ENCODE peak calls at places on chromosomes 1 and 21, in seven cellular contexts. One of them, this sample, is unnamed.

GRCh38 chr1:235047331-235047871 is 81.2 kb downstream of the TOMM20 start:
- DNase-seq in endothelial cell of umbilical vein: no peak
- DNase-seq in fibroblast of lung: no peak
- DNase-seq in A549: no peak
- DNase-seq in progenitor cell of endocrine pancreas: no peak
- DNase-seq in endothelial cell: no peak
- DNase-seq in heart left ventricle: no peak
- DNase-seq in this sample: no peak

GRCh38 chr1:184635347-184636155 is 119.1 kb downstream of the EDEM3 start:
- DNase-seq in endothelial cell of umbilical vein: no peak
- DNase-seq in fibroblast of lung: no peak
- DNase-seq in A549: no peak
- DNase-seq in progenitor cell of endocrine pancreas: no peak
- DNase-seq in endothelial cell: no peak
- DNase-seq in heart left ventricle: no peak
- DNase-seq in this sample: no peak

GRCh38 chr1:202834771-202835547 is 24.2 kb downstream of the PCAT6 start:
- DNase-seq in endothelial cell of umbilical vein: no peak
- DNase-seq in fibroblast of lung: no peak
- DNase-seq in A549: no peak
- DNase-seq in progenitor cell of endocrine pancreas: no peak
- DNase-seq in endothelial cell: no peak
- DNase-seq in heart left ventricle: no peak
- DNase-seq in this sample: no peak

GRCh38 chr1:200381256-200381980 is 28.4 kb downstream of the ZNF281 start:
- DNase-seq in endothelial cell of umbilical vein: no peak
- DNase-seq in fibroblast of lung: peak; percentile 36
- DNase-seq in A549: no peak
- DNase-seq in progenitor cell of endocrine pancreas: no peak
- DNase-seq in endothelial cell: no peak
- DNase-seq in heart left ventricle: no peak
- DNase-seq in this sample: no peak

GRCh38 chr21:33022828-33023573 is 2.7 kb upstream of the OLIG2 start:
- DNase-seq in endothelial cell of umbilical vein: no peak
- DNase-seq in fibroblast of lung: no peak
- DNase-seq in A549: no peak
- DNase-seq in progenitor cell of endocrine pancreas: no peak
- DNase-seq in endothelial cell: no peak
- DNase-seq in heart left ventricle: no peak
- DNase-seq in this sample: no peak

GRCh38 chr1:53688703-53689102 is 50.3 kb downstream of the GLIS1 start:
- DNase-seq in endothelial cell of umbilical vein: no peak
- DNase-seq in fibroblast of lung: no peak
- DNase-seq in A549: peak; percentile 7
- DNase-seq in progenitor cell of endocrine pancreas: no peak
- DNase-seq in endothelial cell: no peak
- DNase-seq in heart left ventricle: no peak
- DNase-seq in this sample: no peak

GRCh38 chr1:147812799-147813198 is 52.4 kb upstream of the GJA5 start:
- DNase-seq in endothelial cell of umbilical vein: no peak
- DNase-seq in fibroblast of lung: no peak
- DNase-seq in A549: no peak
- DNase-seq in progenitor cell of endocrine pancreas: no peak
- DNase-seq in endothelial cell: no peak
- DNase-seq in heart left ventricle: no peak
- DNase-seq in this sample: no peak

GRCh38 chr1:243712890-243713425 is 137.1 kb downstream of the AKT3 start:
- DNase-seq in endothelial cell of umbilical vein: peak; percentile 17
- DNase-seq in fibroblast of lung: peak; percentile 43
- DNase-seq in A549: peak; percentile 24
- DNase-seq in progenitor cell of endocrine pancreas: no peak
- DNase-seq in endothelial cell: no peak
- DNase-seq in heart left ventricle: no peak
- DNase-seq in this sample: no peak

GRCh38 chr1:202613571-202613970 is 96.7 kb downstream of the SYT2 start:
- DNase-seq in endothelial cell of umbilical vein: no peak
- DNase-seq in fibroblast of lung: no peak
- DNase-seq in A549: no peak
- DNase-seq in progenitor cell of endocrine pancreas: no peak
- DNase-seq in endothelial cell: no peak
- DNase-seq in heart left ventricle: no peak
- DNase-seq in this sample: no peak

GRCh38 chr1:28064064-28064463 is 24.3 kb downstream of the EYA3 start:
- DNase-seq in endothelial cell of umbilical vein: peak; percentile 72
- DNase-seq in fibroblast of lung: peak; percentile 52
- DNase-seq in A549: no peak
- DNase-seq in progenitor cell of endocrine pancreas: no peak
- DNase-seq in endothelial cell: no peak
- DNase-seq in heart left ventricle: no peak
- DNase-seq in this sample: no peak

GRCh38 chr21:41839387-41840000 is 39.6 kb downstream of the PRDM15 start:
- DNase-seq in endothelial cell of umbilical vein: no peak
- DNase-seq in fibroblast of lung: no peak
- DNase-seq in A549: no peak
- DNase-seq in progenitor cell of endocrine pancreas: no peak
- DNase-seq in endothelial cell: no peak
- DNase-seq in heart left ventricle: no peak
- DNase-seq in this sample: no peak

DNA sequence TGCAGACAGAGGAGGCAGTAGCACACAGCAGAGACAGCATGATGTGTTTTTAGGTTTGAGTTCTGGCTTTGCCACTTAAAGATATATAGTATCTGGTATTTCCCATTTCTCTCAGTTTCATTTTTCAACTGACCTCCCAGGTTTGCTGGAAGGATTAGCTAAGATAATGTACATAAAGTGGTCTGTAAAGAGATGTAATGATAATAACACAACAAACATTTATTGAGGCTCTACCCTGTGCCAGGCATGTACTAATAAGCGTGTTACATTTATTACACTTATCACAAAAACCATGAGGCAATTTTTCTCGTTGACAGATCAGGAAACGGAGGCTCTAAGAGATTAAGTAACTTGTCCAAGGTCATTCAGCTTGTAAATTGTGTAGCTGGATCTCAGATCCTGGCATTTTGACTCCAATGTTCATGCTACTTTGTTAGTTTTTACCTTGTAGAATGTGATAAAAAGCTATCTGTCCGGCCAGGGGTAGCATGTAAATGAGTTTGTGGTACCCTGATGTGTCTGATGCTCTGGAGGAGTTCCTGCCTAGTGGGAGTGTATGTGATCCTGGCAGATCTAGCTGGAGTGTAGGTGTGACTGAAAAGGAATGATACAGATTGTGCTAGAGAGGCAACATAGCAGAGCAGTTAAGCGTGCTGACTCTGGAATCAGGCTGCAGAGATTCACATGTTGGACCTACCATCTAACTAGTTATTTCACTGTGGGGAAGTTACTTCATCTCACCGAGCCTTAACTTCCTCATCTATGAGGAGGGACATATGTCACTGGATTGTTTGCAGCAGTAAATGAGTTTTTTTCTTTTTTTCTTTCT is 146.6 kb downstream of the VPS13D start:
- DNase-seq in endothelial cell of umbilical vein: peak; percentile 85
- DNase-seq in fibroblast of lung: no peak
- DNase-seq in A549: no peak
- DNase-seq in progenitor cell of endocrine pancreas: no peak
- DNase-seq in endothelial cell: no peak
- DNase-seq in heart left ventricle: no peak
- DNase-seq in this sample: no peak
- TF ChIP-seq CTCF in endothelial cell of umbilical vein: peak; percentile 8
- TF ChIP-seq CTCF in fibroblast of lung: no peak
- TF ChIP-seq CTCF in A549: no peak
- TF ChIP-seq CTCF in progenitor cell of endocrine pancreas: no peak
- TF ChIP-seq CTCF in endothelial cell: no peak
- TF ChIP-seq CTCF in heart left ventricle: no peak
- TF ChIP-seq CTCF in this sample: no peak

GRCh38 chr1:87673748-87674147 is 345.1 kb downstream of the LMO4 start:
- DNase-seq in endothelial cell of umbilical vein: no peak
- DNase-seq in fibroblast of lung: peak; percentile 11
- DNase-seq in A549: no peak
- DNase-seq in progenitor cell of endocrine pancreas: no peak
- DNase-seq in endothelial cell: no peak
- DNase-seq in heart left ventricle: no peak
- DNase-seq in this sample: no peak
- TF ChIP-seq CTCF in endothelial cell of umbilical vein: no peak
- TF ChIP-seq CTCF in fibroblast of lung: no peak
- TF ChIP-seq CTCF in A549: no peak
- TF ChIP-seq CTCF in progenitor cell of endocrine pancreas: peak; percentile 25
- TF ChIP-seq CTCF in endothelial cell: no peak
- TF ChIP-seq CTCF in heart left ventricle: no peak
- TF ChIP-seq CTCF in this sample: no peak

GRCh38 chr1:103948526-103948925 is 198.8 kb downstream of the AMY1C start:
- DNase-seq in endothelial cell of umbilical vein: no peak
- DNase-seq in fibroblast of lung: peak; percentile 14
- DNase-seq in A549: peak; percentile 11
- DNase-seq in progenitor cell of endocrine pancreas: no peak
- DNase-seq in endothelial cell: no peak
- DNase-seq in heart left ventricle: no peak
- DNase-seq in this sample: no peak

GRCh38 chr1:103958699-103959098 is 209.0 kb downstream of the AMY1C start:
- DNase-seq in endothelial cell of umbilical vein: no peak
- DNase-seq in fibroblast of lung: no peak
- DNase-seq in A549: no peak
- DNase-seq in progenitor cell of endocrine pancreas: no peak
- DNase-seq in endothelial cell: no peak
- DNase-seq in heart left ventricle: no peak
- DNase-seq in this sample: no peak

GRCh38 chr1:103949714-103950113 is 200.0 kb downstream of the AMY1C start:
- DNase-seq in endothelial cell of umbilical vein: no peak
- DNase-seq in fibroblast of lung: no peak
- DNase-seq in A549: no peak
- DNase-seq in progenitor cell of endocrine pancreas: no peak
- DNase-seq in endothelial cell: no peak
- DNase-seq in heart left ventricle: no peak
- DNase-seq in this sample: no peak

GRCh38 chr1:103953386-103953785 is 203.7 kb downstream of the AMY1C start:
- DNase-seq in endothelial cell of umbilical vein: no peak
- DNase-seq in fibroblast of lung: no peak
- DNase-seq in A549: no peak
- DNase-seq in progenitor cell of endocrine pancreas: no peak
- DNase-seq in endothelial cell: no peak
- DNase-seq in heart left ventricle: no peak
- DNase-seq in this sample: no peak
- TF ChIP-seq CTCF in endothelial cell of umbilical vein: no peak
- TF ChIP-seq CTCF in fibroblast of lung: no peak
- TF ChIP-seq CTCF in A549: no peak
- TF ChIP-seq CTCF in progenitor cell of endocrine pancreas: no peak
- TF ChIP-seq CTCF in endothelial cell: no peak
- TF ChIP-seq CTCF in heart left ventricle: no peak
- TF ChIP-seq CTCF in this sample: no peak

GRCh38 chr1:67146539-67146938 is 11.8 kb upstream of the C1orf141 start:
- DNase-seq in endothelial cell of umbilical vein: no peak
- DNase-seq in fibroblast of lung: no peak
- DNase-seq in A549: no peak
- DNase-seq in progenitor cell of endocrine pancreas: no peak
- DNase-seq in endothelial cell: no peak
- DNase-seq in heart left ventricle: no peak
- DNase-seq in this sample: no peak

GRCh38 chr1:67148516-67149178 is 13.9 kb upstream of the C1orf141 start:
- DNase-seq in endothelial cell of umbilical vein: no peak
- DNase-seq in fibroblast of lung: no peak
- DNase-seq in A549: no peak
- DNase-seq in progenitor cell of endocrine pancreas: no peak
- DNase-seq in endothelial cell: no peak
- DNase-seq in heart left ventricle: no peak
- DNase-seq in this sample: no peak

GRCh38 chr1:67146101-67146500 is 11.3 kb upstream of the C1orf141 start:
- DNase-seq in endothelial cell of umbilical vein: no peak
- DNase-seq in fibroblast of lung: no peak
- DNase-seq in A549: no peak
- DNase-seq in progenitor cell of endocrine pancreas: no peak
- DNase-seq in endothelial cell: no peak
- DNase-seq in heart left ventricle: no peak
- DNase-seq in this sample: no peak

GRCh38 chr1:67142931-67143330 is 8.2 kb upstream of the C1orf141 start:
- DNase-seq in endothelial cell of umbilical vein: no peak
- DNase-seq in fibroblast of lung: no peak
- DNase-seq in A549: no peak
- DNase-seq in progenitor cell of endocrine pancreas: no peak
- DNase-seq in endothelial cell: no peak
- DNase-seq in heart left ventricle: no peak
- DNase-seq in this sample: no peak

DNA sequence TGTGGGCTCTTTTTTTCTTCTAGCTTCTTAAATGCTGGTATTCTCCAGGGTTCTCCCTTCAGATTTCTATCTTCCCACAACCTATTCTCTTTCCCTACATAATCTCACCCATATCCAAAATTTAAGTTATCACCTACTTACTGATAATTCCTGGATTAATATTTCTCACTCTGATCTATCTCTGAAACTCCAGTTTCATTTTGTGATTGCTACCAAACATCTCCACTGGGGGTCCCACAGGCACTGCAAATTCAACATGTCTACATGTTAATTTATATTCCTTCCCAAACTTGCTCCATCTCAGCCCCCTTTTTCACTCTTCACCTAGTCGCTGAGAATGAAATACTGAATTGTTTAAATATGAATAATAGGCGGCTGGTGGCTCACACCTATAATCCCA is 9.9 kb upstream of the C1orf141 start:
- DNase-seq in endothelial cell of umbilical vein: no peak
- DNase-seq in fibroblast of lung: peak; percentile 7
- DNase-seq in A549: no peak
- DNase-seq in progenitor cell of endocrine pancreas: no peak
- DNase-seq in endothelial cell: no peak
- DNase-seq in heart left ventricle: no peak
- DNase-seq in this sample: no peak
- TF ChIP-seq CTCF in endothelial cell of umbilical vein: no peak
- TF ChIP-seq CTCF in fibroblast of lung: peak; percentile 30
- TF ChIP-seq CTCF in A549: peak; percentile 17
- TF ChIP-seq CTCF in progenitor cell of endocrine pancreas: peak; percentile 37
- TF ChIP-seq CTCF in endothelial cell: peak; percentile 50
- TF ChIP-seq CTCF in heart left ventricle: no peak
- TF ChIP-seq CTCF in this sample: peak; percentile 12

GRCh38 chr1:115476616-115477015 is 138.6 kb upstream of the NGF start:
- DNase-seq in endothelial cell of umbilical vein: no peak
- DNase-seq in fibroblast of lung: peak; percentile 15
- DNase-seq in A549: peak; percentile 25
- DNase-seq in progenitor cell of endocrine pancreas: no peak
- DNase-seq in endothelial cell: no peak
- DNase-seq in heart left ventricle: no peak
- DNase-seq in this sample: no peak
- TF ChIP-seq CTCF in endothelial cell of umbilical vein: no peak
- TF ChIP-seq CTCF in fibroblast of lung: no peak
- TF ChIP-seq CTCF in A549: peak; percentile 12
- TF ChIP-seq CTCF in progenitor cell of endocrine pancreas: no peak
- TF ChIP-seq CTCF in endothelial cell: no peak
- TF ChIP-seq CTCF in heart left ventricle: no peak
- TF ChIP-seq CTCF in this sample: no peak

GRCh38 chr1:179369751-179370341 is 4.1 kb downstream of the AXDND1 start:
- DNase-seq in endothelial cell of umbilical vein: peak; percentile 79
- DNase-seq in fibroblast of lung: peak; percentile 86
- DNase-seq in A549: peak; percentile 70
- DNase-seq in progenitor cell of endocrine pancreas: no peak
- DNase-seq in endothelial cell: peak; percentile 37
- DNase-seq in heart left ventricle: no peak
- DNase-seq in this sample: peak; percentile 13
- TF ChIP-seq CTCF in endothelial cell of umbilical vein: peak; percentile 36
- TF ChIP-seq CTCF in fibroblast of lung: peak; percentile 51
- TF ChIP-seq CTCF in A549: peak; percentile 87
- TF ChIP-seq CTCF in progenitor cell of endocrine pancreas: peak; percentile 85
- TF ChIP-seq CTCF in endothelial cell: peak; percentile 71
- TF ChIP-seq CTCF in heart left ventricle: peak; percentile 71
- TF ChIP-seq CTCF in this sample: peak; percentile 84

This sample was measured in transverse colon.